ENCODE peak calls at places on chromosomes 3 and 15, in four cellular contexts. R is SK-N-SH, N is A549, F is IMR-90. B is an unnamed sample.
A peak's percentile ranks its signal among the peaks of the same experiment; 100 is the strongest.

GRCh38 chr3:46882377-46883015 is 5.0 kb downstream of the PTH1R start:
- DNase-seq in R (peak; percentile 82), N (peak; percentile 16), F (no peak), B (no peak)

GRCh38 chr15:80779658-80780415 is 667 bp downstream of the CEMIP start:
- DNase-seq in F (peak; percentile 43), N (peak; percentile 49), R (peak; percentile 74), B (no peak)

GRCh38 chr3:142977399-142977728 is 13.9 kb upstream of the PAQR9 start:
- DNase-seq in R (no peak), N (peak; percentile 75), F (peak; percentile 24), B (no peak)

GRCh38 chr15:76982356-76982755 is 12.6 kb upstream of the PSTPIP1 start:
- DNase-seq in F (no peak), R (no peak), N (no peak), B (no peak)

GRCh38 chr3:112807685-112808084 is 39.0 kb downstream of the CD200R1L start:
- DNase-seq in F (no peak), N (no peak), R (no peak), B (no peak)

GRCh38 chr3:71991051-71991450 is 206.1 kb upstream of the PROK2 start:
- DNase-seq in F (peak; percentile 10), R (no peak), N (no peak), B (no peak)

GRCh38 chr15:65908876-65909275 is 39.6 kb downstream of the RAB11A start:
- DNase-seq in F (no peak), N (no peak), R (no peak), B (no peak)

GRCh38 chr15:84611631-84612030 is 10.8 kb downstream of the ZSCAN2 start:
- DNase-seq in F (peak; percentile 52), R (peak; percentile 0), N (no peak), B (no peak)

GRCh38 chr3:132284756-132285619 is 32.2 kb upstream of the ACP3 start:
- DNase-seq in R (no peak), F (no peak), N (no peak), B (no peak)

GRCh38 chr3:49600781-49601180 is 46.5 kb downstream of the BSN start:
- DNase-seq in N (no peak), F (peak; percentile 18), R (no peak), B (no peak)

GRCh38 chr3:70471464-70472342 is 159.3 kb upstream of the MDFIC2 start:
- DNase-seq in R (no peak), F (peak; percentile 55), N (no peak), B (no peak)

GRCh38 chr3:37892917-37893595 is 31.4 kb downstream of the CTDSPL start:
- DNase-seq in R (peak; percentile 8), N (no peak), F (peak; percentile 18), B (no peak)

GRCh38 chr3:41508063-41508696 is 308.9 kb downstream of the CTNNB1 start:
- DNase-seq in F (no peak), R (no peak), N (peak; percentile 38), B (peak; percentile 23)

GRCh38 chr3:58059349-58060321 is 51.4 kb downstream of the FLNB start:
- DNase-seq in R (no peak), F (peak; percentile 99), N (peak; percentile 82), B (no peak)

GRCh38 chr3:50912746-50913145 is 238.0 kb downstream of the DOCK3 start:
- DNase-seq in F (no peak), R (no peak), N (no peak), B (no peak)

GRCh38 chr3:110612045-110612444 is 459.6 kb upstream of the NECTIN3 start:
- DNase-seq in R (no peak), F (no peak), N (no peak), B (no peak)

DNA sequence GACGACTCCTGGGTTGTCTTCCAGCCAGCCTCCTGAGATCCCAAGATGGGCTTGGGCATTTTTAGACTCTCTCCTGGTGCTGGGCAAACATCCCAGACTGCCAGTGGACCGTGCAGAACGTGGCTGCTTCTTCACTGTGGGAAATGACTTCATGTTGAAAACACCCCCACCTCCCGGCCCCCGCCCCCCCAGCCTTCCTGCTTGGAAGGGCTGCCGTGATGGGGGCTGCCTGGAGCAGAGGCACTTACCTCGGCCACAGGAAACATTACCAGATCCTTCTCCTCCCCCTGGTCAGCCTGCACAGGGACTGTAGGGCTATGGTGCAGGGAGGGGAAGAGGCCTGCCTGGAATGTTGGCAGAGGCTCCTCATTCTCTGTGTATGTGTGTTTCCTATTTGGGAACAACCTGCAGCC is 90.9 kb downstream of the ANP32A start:
- DNase-seq in N (no peak), R (no peak), F (peak; percentile 33), B (no peak)
- TF ChIP-seq RAD21 in N (no peak), R (no peak), F (no peak), B (no peak)

GRCh38 chr15:78828930-78829329 is 17.7 kb upstream of the ADAMTS7 start:
- DNase-seq in F (no peak), N (no peak), R (no peak), B (no peak)
- TF ChIP-seq RAD21 in F (no peak), N (no peak), R (no peak), B (no peak)

DNA sequence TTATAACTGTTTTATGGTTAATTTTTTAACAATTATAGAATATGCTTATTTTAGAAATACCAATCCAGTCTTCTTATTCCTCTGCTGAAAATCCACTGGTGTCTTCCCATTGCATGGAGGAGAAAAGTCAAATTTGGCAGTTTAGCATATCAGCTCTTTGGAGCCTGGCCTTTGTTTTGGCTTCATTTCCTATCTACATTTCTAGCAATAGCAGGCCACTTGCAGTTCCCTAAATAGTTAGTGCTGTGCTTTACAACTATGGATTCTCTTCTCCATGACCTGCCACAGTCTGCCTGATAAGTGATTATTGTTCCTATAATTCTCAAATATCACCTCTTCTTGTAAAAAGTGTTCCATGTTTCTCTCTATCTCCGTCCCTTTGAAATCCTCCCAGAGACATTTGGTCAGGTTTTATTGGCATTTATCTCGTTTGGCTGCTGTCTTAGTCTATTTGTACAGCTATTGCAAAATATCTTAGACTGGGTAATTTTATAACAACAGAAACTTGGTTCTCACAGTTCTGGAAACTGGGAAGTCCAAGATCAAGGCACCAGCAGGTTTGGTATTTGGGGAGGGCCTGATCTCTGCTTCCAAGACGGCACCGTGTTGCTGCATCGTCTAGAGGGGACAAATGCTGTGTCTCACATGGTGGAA is 8.2 kb upstream of the SEC22A start:
- DNase-seq in N (no peak), F (no peak), R (no peak), B (no peak)
- TF ChIP-seq RAD21 in N (no peak), F (no peak), R (no peak), B (no peak)

GRCh38 chr3:32420138-32420981 is 28.7 kb downstream of the CMTM7 start:
- DNase-seq in R (no peak), N (peak; percentile 65), F (peak; percentile 62), B (peak; percentile 97)
- TF ChIP-seq RAD21 in R (no peak), N (no peak), F (no peak), B (no peak)

GRCh38 chr3:66298591-66298990 is 77.8 kb downstream of the SLC25A26 start:
- DNase-seq in R (no peak), F (no peak), N (no peak), B (no peak)
- TF ChIP-seq RAD21 in R (no peak), F (no peak), N (no peak), B (no peak)

GRCh38 chr3:177622520-177622919 is 425.2 kb upstream of the TBL1XR1 start:
- DNase-seq in N (peak; percentile 26), F (no peak), R (no peak), B (no peak)

GRCh38 chr3:177622982-177623617 is 425.8 kb upstream of the TBL1XR1 start:
- DNase-seq in R (no peak), F (no peak), N (no peak), B (no peak)

GRCh38 chr3:177615015-177615414 is 417.7 kb upstream of the TBL1XR1 start:
- DNase-seq in R (no peak), N (peak; percentile 81), F (peak; percentile 97), B (no peak)

GRCh38 chr3:177620073-177620472 is 422.8 kb upstream of the TBL1XR1 start:
- DNase-seq in F (no peak), N (no peak), R (no peak), B (no peak)

GRCh38 chr3:177618873-177619771 is 421.8 kb upstream of the TBL1XR1 start:
- DNase-seq in R (no peak), N (no peak), F (peak; percentile 72), B (no peak)
- TF ChIP-seq RAD21 in R (no peak), N (no peak), F (no peak), B (no peak)

DNA sequence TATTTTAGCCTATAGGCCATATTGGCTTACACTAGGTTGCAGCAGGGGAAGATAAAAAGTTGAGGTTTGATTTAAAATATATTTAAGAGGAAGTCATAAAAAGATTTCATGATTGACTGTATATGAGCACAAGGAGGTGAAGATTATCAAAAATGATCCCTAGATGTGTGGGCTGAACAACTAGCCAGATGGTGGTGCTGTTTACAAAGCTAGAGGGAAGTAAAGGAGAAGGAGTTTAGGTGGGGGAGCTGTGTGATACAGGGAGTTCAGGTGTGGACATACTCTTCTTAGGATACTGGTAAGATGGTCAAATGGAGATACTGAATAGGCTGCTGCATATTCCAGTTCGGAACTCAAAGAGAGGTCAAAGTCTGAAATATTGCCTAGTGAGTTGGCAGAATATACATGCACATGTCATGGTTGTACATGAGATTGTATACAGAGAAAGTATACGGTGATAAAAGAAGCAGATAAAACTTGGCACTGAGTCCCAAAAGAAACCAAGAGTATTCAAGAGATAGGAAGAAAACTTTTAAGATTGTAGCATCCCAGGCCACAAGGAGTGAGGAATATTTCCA is 727.8 kb downstream of the NLGN1 start:
- DNase-seq in N (no peak), R (peak; percentile 39), F (peak; percentile 65), B (peak; percentile 31)
- TF ChIP-seq RAD21 in N (peak; percentile 27), R (peak; percentile 92), F (peak; percentile 91), B (peak; percentile 89)

GRCh38 chr15:49847937-49848823 is 227.3 kb downstream of the DTWD1 start:
- DNase-seq in F (peak; percentile 99), R (no peak), N (peak; percentile 91), B (no peak)
- TF ChIP-seq RAD21 in F (no peak), R (no peak), N (peak; percentile 37), B (no peak)